ENCODE peak calls at places on chromosomes 11 and 22, in five cellular contexts. N is CD8-positive, alpha-beta memory T cell; Y is testis; S is lower lobe of right lung; I is upper lobe of right lung. B is an unnamed sample. For H3K4me1, the result is how much of the 10 kb centered on the place peaks cover.

GRCh38 chr11:128714881-128715280 is 21.0 kb downstream of the FLI1 start:
- DNase-seq in I (no peak), N (no peak), Y (no peak), S (no peak), B (no peak)

GRCh38 chr22:25144522-25144921 is 55.1 kb upstream of the CRYBB3 start:
- DNase-seq in N (no peak), Y (no peak), I (no peak), S (no peak), B (no peak)

GRCh38 chr22:36465232-36466021 is 16.0 kb downstream of the TXN2 start:
- DNase-seq in N (no peak), S (peak), I (peak), Y (peak), B (peak)

GRCh38 chr11:72675221-72675620 is 999 bp upstream of the PDE2A start:
- DNase-seq in Y (no peak), I (no peak), S (no peak), N (no peak), B (no peak)

GRCh38 chr11:26820739-26821138 is 98.9 kb upstream of the SLC5A12 start:
- DNase-seq in N (no peak), S (no peak), Y (no peak), I (no peak), B (no peak)

GRCh38 chr11:27401760-27402316 is 38.8 kb upstream of the CCDC34 start:
- DNase-seq in I (no peak), S (no peak), N (no peak), Y (no peak), B (no peak)

GRCh38 chr11:74479340-74480123 is 12.2 kb upstream of the KCNE3 start:
- DNase-seq in S (no peak), N (no peak), Y (no peak), I (no peak), B (no peak)

GRCh38 chr11:83680351-83680750 is 394.2 kb upstream of the CCDC90B start:
- DNase-seq in S (no peak), N (no peak), I (no peak), Y (no peak), B (no peak)

GRCh38 chr22:33867118-33867863 is 53.0 kb downstream of the LARGE1 start:
- DNase-seq in N (no peak), S (no peak), Y (no peak), I (no peak), B (no peak)

GRCh38 chr22:33866521-33866920 is 53.8 kb downstream of the LARGE1 start:
- DNase-seq in S (no peak), Y (no peak), I (no peak), N (no peak), B (no peak)

GRCh38 chr22:33864723-33865130 is 55.5 kb downstream of the LARGE1 start:
- DNase-seq in Y (peak), N (no peak), I (no peak), S (no peak), B (no peak)

GRCh38 chr22:33865248-33865647 is 55.0 kb downstream of the LARGE1 start:
- DNase-seq in I (no peak), Y (no peak), N (no peak), S (no peak), B (no peak)

GRCh38 chr22:33865996-33866395 is 54.3 kb downstream of the LARGE1 start:
- DNase-seq in Y (no peak), S (no peak), N (no peak), I (no peak), B (no peak)
- H3K4me1 ChIP-seq in Y (under half), S (under half), N (under half), I (under half), B (under half)

GRCh38 chr11:123798513-123799252 is 7.5 kb downstream of the OR6M1 start:
- DNase-seq in S (no peak), I (no peak), N (no peak), Y (no peak), B (no peak)
- H3K27ac ChIP-seq in S (no peak), I (no peak), N (no peak), Y (peak), B (no peak)

DNA sequence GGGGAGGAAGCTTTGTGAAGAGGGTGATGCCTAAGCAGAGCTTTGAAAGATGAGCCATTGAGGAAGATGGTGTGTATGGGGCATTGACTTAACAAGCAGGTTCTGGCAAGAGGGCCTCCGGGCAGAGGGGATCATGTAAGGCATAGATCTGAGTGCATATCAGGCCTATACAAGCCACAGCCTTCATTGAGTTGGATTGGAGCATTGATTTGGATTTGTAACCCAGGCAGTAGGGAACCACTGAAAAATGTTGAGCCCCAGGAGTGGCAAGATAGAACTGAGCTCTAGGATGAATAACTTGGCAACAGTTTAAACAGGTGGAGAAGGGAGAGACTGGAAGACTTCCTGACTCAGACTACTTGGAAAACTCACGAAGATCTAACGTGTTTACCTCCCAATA is 21.4 kb downstream of the PANX1 start:
- DNase-seq in Y (no peak), S (no peak), N (no peak), I (no peak), B (no peak)
- H3K4me1 ChIP-seq in Y (under half), S (under half), N (under half), I (under half), B (half or more)

DNA sequence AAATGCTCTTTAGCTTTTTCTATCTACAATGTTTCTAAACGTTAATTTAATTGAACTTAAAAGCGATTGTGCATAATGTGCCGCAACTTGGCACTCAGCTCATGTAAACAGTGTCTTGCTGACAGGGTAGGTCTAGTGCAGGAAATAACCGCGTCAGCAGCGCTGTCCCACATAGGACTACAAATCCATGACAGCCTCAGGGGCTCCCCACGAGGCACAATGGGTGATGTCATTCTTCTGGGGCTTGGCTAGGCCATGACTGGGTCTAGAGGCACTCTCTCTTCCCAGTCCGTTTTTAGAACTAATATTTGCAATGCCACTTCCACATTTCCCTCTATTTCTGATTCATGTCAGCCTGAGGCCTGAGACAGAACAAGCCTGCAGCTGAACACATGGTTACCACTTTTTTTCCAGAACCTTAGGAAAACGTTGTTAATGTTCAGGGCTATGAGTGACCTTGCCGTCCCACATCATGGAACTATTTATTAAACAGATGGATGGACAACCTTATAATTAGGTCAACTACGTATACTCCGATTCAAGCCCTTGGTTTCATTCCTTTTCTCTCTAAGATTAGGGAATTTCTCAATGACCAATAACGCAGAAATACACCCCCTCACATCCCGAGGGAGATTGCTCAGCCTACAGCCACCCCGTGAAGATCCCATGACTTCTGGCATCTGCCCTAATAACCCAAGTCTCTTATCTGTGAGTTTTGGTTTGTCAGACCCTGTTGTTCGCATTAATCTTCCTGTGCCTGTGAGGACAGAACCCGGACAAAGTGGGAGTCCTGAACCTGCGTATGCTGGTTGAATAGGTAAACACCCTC is 19.4 kb upstream of the SNX32 start:
- DNase-seq in N (no peak), Y (no peak), S (peak), I (peak), B (no peak)
- H3K27ac ChIP-seq in N (no peak), Y (no peak), S (peak), I (peak), B (no peak)

DNA sequence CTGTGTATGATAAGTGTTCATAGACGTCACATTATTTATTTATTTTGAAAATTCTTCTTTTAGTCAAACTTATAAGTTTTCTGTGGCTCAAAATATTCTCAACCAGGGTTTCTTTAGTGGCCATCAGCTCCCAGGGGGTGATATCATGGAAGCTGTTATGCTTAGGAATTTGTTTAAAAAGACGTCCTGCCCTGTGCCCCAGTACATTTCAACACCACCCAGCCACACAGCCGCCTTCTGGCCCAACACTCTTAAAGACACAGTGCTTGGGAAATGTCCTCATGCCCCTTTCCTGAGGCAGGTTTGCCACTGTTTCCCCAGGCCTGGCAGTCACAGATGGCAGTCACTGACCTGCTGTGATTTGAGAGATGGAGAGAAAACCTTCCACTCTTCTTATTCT is 19.9 kb downstream of the TSKU start:
- DNase-seq in S (no peak), I (peak), Y (no peak), N (no peak), B (no peak)
- H3K4me1 ChIP-seq in S (half or more), I (under half), Y (under half), N (under half), B (under half)

GRCh38 chr22:40540265-40540664 is 96.3 kb downstream of the MRTFA start:
- DNase-seq in I (no peak), N (no peak), Y (no peak), S (no peak), B (no peak)
- H3K27ac ChIP-seq in I (no peak), N (no peak), Y (no peak), S (no peak), B (peak)

DNA sequence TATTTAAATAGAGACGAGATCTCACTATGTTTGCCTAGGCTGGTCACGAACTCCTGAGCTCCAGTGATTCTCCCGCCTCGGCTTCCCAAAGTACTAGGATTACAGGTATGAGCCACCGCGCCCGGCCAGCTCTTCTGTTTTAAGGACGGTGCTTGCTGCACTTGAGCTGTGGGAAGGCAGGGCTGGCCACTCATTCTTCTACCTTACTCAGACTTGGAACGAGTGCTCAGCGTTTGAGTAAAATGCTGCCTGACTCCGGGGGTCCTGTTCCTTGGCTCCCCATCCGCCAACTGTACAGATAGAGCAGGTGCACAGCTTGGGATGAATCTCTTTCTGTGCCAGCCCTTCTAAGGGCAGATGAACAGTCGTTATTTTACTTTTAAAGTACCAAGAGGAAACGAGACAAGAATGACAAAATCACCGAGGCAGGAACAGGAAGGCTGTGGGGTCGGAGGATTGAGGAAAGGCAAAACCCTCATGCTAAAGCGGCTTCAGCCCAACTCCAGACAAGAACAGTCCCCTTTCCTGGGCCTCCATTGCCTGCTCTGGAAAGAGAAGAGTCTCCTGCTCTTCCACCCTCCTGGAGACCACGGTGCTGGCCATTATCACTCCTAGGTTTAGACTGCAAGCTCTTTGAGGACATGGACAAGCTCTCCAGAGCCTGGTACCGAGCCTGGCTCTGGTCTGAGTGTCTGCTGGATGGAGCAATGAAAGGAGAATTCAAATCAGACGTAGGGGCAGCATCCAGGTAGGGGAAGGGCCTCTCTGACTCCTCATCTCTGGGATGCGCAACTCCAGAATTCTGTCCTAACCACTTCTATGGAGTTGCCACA is 1.0 kb upstream of the SUN2 start:
- DNase-seq in N (no peak), S (peak), I (peak), Y (no peak), B (no peak)
- H3K4me1 ChIP-seq in N (half or more), S (under half), I (under half), Y (under half), B (under half)

DNA sequence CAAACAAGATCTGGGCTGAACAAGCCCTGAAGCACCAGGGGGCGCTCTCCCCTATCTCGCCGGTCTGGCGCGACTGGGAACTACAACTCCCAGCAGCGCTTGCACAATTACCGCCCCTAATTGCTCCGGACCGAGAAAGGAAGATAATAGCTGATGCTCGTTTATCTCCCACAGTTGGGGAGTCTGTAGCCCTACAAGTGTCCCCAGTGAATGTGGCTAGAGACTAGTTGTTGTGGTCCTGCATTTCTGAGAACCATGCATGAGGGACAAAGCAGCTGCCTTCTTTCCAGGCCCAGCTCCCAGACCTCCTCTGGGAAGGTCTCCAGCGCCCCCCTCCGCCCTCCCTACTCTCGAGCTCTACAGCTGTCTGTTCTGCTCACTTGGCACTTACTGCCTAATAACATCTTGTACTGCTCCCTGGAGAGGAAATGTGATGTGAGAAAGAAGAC is 34.4 kb downstream of the NRXN2 start:
- DNase-seq in S (peak), Y (peak), I (peak), N (peak), B (peak)
- H3K27ac ChIP-seq in S (peak), Y (peak), I (peak), N (no peak), B (no peak)

DNA sequence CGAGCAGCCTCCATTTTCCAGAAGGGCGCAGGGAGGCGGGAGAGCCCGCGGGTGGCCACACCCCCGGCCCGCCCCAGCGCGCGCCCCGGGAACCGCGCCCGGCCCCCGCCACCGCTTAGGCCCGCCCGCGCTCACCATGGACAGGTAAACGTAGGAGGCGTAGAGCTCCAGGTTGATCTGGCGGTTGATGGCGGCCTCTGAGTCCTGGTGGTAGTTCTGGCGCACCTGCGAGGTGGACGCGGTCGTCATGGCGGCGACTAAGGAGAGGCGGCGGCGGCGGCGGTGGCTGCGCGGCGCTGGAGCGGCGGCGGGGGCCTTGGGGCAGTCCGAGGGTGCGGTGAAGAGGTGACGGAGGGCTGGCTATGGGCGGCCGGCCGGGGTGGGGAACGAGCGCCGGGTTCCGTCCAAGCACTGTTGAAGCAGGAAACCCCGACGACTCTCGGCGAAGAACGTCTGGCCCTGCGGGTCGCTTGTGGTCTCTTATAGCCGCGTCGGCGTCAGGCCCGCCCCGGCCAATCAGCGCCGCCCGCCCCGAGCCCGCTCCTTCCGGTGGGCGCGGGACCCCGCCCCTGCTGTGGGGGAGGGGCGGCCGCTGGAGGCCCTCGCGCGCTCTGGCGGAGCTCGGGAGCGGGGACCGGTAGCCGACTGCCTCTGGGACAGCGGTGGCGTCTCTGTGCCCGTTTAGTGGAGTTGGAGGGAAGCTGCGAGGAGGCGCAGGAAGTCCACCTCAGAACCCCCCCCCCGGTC is at the start of gene FTH1:
- DNase-seq in S (peak), I (peak), N (peak), Y (peak), B (no peak)
- H3K4me1 ChIP-seq in S (half or more), I (half or more), N (under half), Y (under half), B (under half)